ENCODE peak calls at places on chromosomes 3 and 15, in eight cellular contexts. N is A549, B is sigmoid colon, D is SK-N-SH, J is stomach, H is HepG2, Y is ovary, S is K562. I is an unnamed sample.
A peak's percentile ranks its signal among the peaks of the same experiment; 100 is the strongest.

GRCh38 chr15:75348563-75349350 is 1.9 kb downstream of the NEIL1 start:
- DNase-seq in B (no peak), N (no peak), S (no peak), J (peak; percentile 40), D (peak; percentile 79), H (no peak), Y (no peak), I (no peak)

GRCh38 chr3:161221881-161222600 is 930 bp downstream of the NMD3 start:
- DNase-seq in Y (peak; percentile 27), S (peak; percentile 18), J (no peak), D (peak; percentile 37), B (no peak), H (no peak), N (no peak), I (no peak)

GRCh38 chr3:10196389-10197052 is 31.8 kb downstream of the IRAK2 start:
- DNase-seq in N (no peak), H (no peak), J (no peak), Y (no peak), B (peak; percentile 75), S (peak; percentile 28), D (no peak), I (no peak)

GRCh38 chr3:117719316-117719926 is 1009.8 kb downstream of the TUSC7 start:
- DNase-seq in N (peak; percentile 6), D (peak; percentile 36), B (no peak), S (peak; percentile 3), H (peak; percentile 8), J (no peak), Y (no peak), I (no peak)

GRCh38 chr15:75732206-75732808 is 19.7 kb upstream of the CSPG4 start:
- DNase-seq in S (peak; percentile 4), D (no peak), H (no peak), J (no peak), Y (no peak), B (peak; percentile 73), N (no peak), I (no peak)

GRCh38 chr15:67998599-67999122 is 55.5 kb upstream of the PIAS1 start:
- DNase-seq in B (no peak), D (no peak), H (no peak), S (no peak), J (peak; percentile 76), Y (no peak), N (peak; percentile 50), I (no peak)

GRCh38 chr3:116969646-116970045 is 260.1 kb downstream of the TUSC7 start:
- DNase-seq in N (no peak), S (no peak), H (no peak), J (no peak), D (no peak), Y (no peak), B (no peak), I (no peak)

GRCh38 chr3:63864008-63864871 is 573 bp downstream of the ATXN7 start:
- DNase-seq in Y (peak; percentile 39), H (no peak), J (peak; percentile 56), B (no peak), N (peak; percentile 25), D (peak; percentile 85), S (peak; percentile 60), I (peak; percentile 78)

GRCh38 chr3:120129718-120130117 is 35.5 kb upstream of the GSK3B start:
- DNase-seq in H (no peak), B (no peak), N (no peak), D (no peak), S (no peak), Y (no peak), J (no peak), I (no peak)

GRCh38 chr3:116971531-116971930 is 262.0 kb downstream of the TUSC7 start:
- DNase-seq in Y (no peak), B (no peak), N (no peak), H (no peak), S (no peak), D (peak; percentile 39), J (no peak), I (no peak)

GRCh38 chr3:195224156-195224979 is 46.6 kb downstream of the XXYLT1 start:
- DNase-seq in B (peak; percentile 64), S (no peak), J (peak; percentile 13), H (no peak), D (no peak), N (no peak), Y (peak; percentile 11), I (peak; percentile 48)

GRCh38 chr3:33131328-33132018 is 17.7 kb downstream of the CRTAP start:
- DNase-seq in H (peak; percentile 66), J (peak; percentile 51), B (no peak), N (peak; percentile 77), S (peak; percentile 75), D (peak; percentile 71), Y (peak; percentile 42), I (no peak)

GRCh38 chr15:29570931-29571727 is 251.1 kb downstream of the TJP1 start:
- DNase-seq in Y (no peak), D (peak; percentile 82), H (no peak), S (no peak), N (peak; percentile 44), B (no peak), J (no peak), I (no peak)

GRCh38 chr3:73625124-73625665 is 454 bp upstream of the PDZRN3 start:
- DNase-seq in H (no peak), J (peak; percentile 30), D (peak; percentile 54), S (no peak), N (no peak), B (no peak), Y (peak; percentile 58), I (no peak)

DNA sequence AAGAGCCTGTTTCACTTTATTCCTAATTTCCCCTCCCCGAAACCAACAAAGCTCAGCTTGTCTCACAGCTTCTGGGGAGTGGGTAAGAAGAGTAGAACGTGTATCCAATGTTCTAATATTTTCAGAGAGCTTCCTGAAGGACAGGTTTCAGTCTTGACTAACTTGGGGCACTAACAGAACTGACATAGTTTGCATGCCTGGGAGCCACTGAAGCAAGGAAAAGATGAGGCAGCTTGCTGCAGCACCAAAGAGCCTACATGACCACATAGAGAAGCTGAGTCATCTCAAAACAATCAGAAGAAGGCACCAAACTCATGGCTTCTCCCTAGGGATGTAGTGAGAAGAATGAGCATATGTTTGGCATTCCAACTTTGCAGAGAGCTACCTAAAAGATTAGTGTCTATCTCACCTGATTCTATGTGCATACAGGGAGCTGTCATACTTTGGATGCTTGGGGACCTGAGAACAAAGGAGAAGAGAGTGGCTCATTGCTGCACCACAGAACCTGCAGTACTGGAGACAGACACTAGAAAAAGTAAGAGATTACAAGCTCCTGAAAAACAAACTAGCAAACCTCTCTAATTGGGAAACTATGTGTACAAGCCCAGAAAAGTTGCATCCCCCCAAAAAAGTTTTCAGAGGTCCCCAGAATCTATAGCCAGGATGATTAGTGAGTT is 86.9 kb downstream of the DCLK3 start:
- DNase-seq in H (peak; percentile 6), Y (no peak), N (peak; percentile 16), J (no peak), S (no peak), B (no peak), D (no peak), I (no peak)
- TF ChIP-seq CTCF in H (no peak), Y (no peak), N (no peak), J (no peak), S (no peak), B (no peak), D (no peak), I (no peak)

GRCh38 chr3:61996351-61996750 is 377.0 kb downstream of the FEZF2 start:
- DNase-seq in N (no peak), J (no peak), B (no peak), S (no peak), D (no peak), Y (no peak), H (no peak), I (no peak)
- H3K27ac ChIP-seq in N (no peak overlapping the region), J (no peak overlapping the region), B (peak overlapping the region; percentile 24), S (no peak overlapping the region), D (no peak overlapping the region), Y (no peak overlapping the region), H (no peak overlapping the region), I (no peak overlapping the region)

DNA sequence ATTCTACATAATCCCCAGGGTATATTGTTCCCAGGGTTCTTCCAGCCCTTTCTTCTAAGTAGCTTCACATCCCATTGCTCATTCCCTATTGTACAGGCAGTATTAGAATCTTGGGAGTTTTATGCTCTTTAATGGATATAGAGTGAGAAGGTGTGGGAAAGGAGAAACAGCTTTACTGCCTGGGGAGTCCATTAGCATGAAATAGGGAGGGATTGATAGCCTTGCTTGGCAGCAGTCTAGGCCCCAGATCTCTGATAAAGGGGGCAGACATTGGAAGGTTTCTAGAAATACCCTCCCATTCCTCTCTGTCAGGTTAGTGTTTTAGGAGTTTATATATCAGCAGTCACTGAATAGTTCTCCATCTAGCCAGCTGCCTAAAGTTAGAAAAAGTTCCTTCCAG is 334.3 kb downstream of the UNC13C start:
- DNase-seq in H (no peak), S (no peak), J (no peak), N (no peak), B (no peak), Y (no peak), D (no peak), I (no peak)
- TF ChIP-seq EP300 in H (no peak), S (no peak), J (no peak), N (no peak), B (no peak), Y (no peak), D (no peak), I (no peak)

GRCh38 chr15:40747685-40748631 is 7.1 kb downstream of the RMDN3 start:
- DNase-seq in Y (no peak), N (no peak), D (no peak), J (no peak), S (no peak), B (no peak), H (no peak), I (no peak)

GRCh38 chr15:40746916-40747418 is 8.1 kb downstream of the RMDN3 start:
- DNase-seq in N (no peak), H (no peak), B (no peak), J (no peak), Y (no peak), S (no peak), D (peak; percentile 31), I (peak; percentile 40)

GRCh38 chr15:40743466-40743865 is 11.6 kb downstream of the RMDN3 start:
- DNase-seq in N (no peak), B (peak; percentile 42), D (no peak), S (no peak), H (no peak), J (no peak), Y (no peak), I (peak; percentile 29)

GRCh38 chr15:40744810-40745152 is 10.3 kb downstream of the RMDN3 start:
- DNase-seq in D (no peak), Y (no peak), B (peak; percentile 21), J (no peak), H (no peak), S (no peak), N (no peak), I (peak; percentile 21)

DNA sequence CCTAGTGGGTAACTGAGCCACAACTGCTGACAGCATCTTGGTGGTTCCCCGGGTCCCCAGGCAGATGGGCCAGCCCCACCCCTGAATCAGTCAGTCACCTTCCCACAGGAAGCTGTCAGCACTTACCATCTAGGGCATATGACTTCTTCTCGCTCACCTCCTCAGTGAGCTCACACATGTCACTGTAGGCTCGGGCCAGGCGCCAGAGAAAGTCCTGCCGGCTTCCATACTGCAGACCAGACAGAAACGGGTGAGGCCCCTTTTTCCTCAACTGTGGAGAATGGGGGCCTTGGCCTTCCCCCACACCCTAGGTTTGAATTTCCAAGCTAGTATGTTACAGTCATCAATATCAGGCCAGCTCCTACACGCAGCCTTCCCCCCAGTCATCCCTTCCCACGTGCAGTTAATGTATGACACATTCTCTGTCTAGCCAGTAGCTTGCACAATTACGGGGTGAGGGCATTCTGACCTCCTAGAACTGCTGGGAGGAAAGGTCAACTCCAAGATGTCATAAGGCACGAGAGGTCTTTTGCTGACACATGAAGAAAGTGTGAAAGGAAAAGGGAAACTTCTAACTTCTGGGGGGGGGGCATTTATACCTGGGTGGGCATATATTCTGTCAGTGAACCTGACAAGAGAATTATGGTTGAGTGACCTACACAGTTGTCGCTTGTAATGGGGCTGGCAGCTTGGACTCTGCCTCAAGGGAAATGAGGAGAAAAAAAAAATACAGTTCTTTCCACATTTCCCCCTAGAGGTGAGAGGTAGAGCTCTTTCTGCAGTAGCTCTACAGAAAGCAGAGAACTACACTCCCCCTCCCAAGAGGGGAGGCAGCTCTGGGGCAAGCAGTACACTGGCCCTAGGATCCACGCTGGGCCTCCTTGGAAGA is 10.9 kb downstream of the RMDN3 start:
- DNase-seq in B (peak; percentile 49), N (no peak), H (no peak), D (no peak), J (no peak), Y (no peak), S (no peak), I (peak; percentile 46)
- TF ChIP-seq CTCF in B (no peak), N (no peak), H (no peak), D (peak; percentile 22), J (no peak), Y (no peak), S (peak; percentile 15), I (no peak)

I was measured in suprapubic skin.